ENCODE peak calls at places on chromosomes 6 and 20, in seven cellular contexts. One of them, this sample, is unnamed.
A peak's percentile ranks its signal among the peaks of the same experiment; 100 is the strongest.

GRCh38 chr20:38789503-38790209 is 15.8 kb upstream of the PPP1R16B start:
- DNase-seq in IMR-90: peak; percentile 47
- DNase-seq in NCI-H1092: no peak
- DNase-seq in progenitor cell of endocrine pancreas: no peak
- DNase-seq in lung microvascular endothelial cell: no peak
- DNase-seq in stimulated activated CD4-positive, alpha-beta T cell treated with anti-CD3 and anti-CD28 coated beads, Interleukin-12 subunit alpha, Interleukin-12 subunit beta, amount 100 ng/mL, for 48 hours: no peak
- DNase-seq in tibial artery: no peak
- DNase-seq in this sample: no peak

GRCh38 chr20:17556842-17557674 is 12.8 kb upstream of the DSTN start:
- DNase-seq in stimulated activated CD4-positive, alpha-beta T cell treated with anti-CD3 and anti-CD28 coated beads, Interleukin-12 subunit alpha, Interleukin-12 subunit beta, amount 100 ng/mL, for 48 hours: no peak
- DNase-seq in NCI-H1092: peak; percentile 85
- DNase-seq in IMR-90: peak; percentile 34
- DNase-seq in tibial artery: peak; percentile 83
- DNase-seq in progenitor cell of endocrine pancreas: no peak
- DNase-seq in lung microvascular endothelial cell: peak; percentile 48
- DNase-seq in this sample: no peak

GRCh38 chr6:136153976-136154375 is 96.1 kb downstream of the MTFR2 start:
- DNase-seq in stimulated activated CD4-positive, alpha-beta T cell treated with anti-CD3 and anti-CD28 coated beads, Interleukin-12 subunit alpha, Interleukin-12 subunit beta, amount 100 ng/mL, for 48 hours: no peak
- DNase-seq in lung microvascular endothelial cell: no peak
- DNase-seq in IMR-90: no peak
- DNase-seq in NCI-H1092: no peak
- DNase-seq in progenitor cell of endocrine pancreas: no peak
- DNase-seq in tibial artery: no peak
- DNase-seq in this sample: no peak

GRCh38 chr6:22657341-22657985 is 88.1 kb downstream of the HDGFL1 start:
- DNase-seq in tibial artery: no peak
- DNase-seq in progenitor cell of endocrine pancreas: no peak
- DNase-seq in stimulated activated CD4-positive, alpha-beta T cell treated with anti-CD3 and anti-CD28 coated beads, Interleukin-12 subunit alpha, Interleukin-12 subunit beta, amount 100 ng/mL, for 48 hours: no peak
- DNase-seq in lung microvascular endothelial cell: no peak
- DNase-seq in IMR-90: no peak
- DNase-seq in NCI-H1092: no peak
- DNase-seq in this sample: no peak

GRCh38 chr6:130385059-130385695 is 19.4 kb downstream of the TMEM200A start:
- DNase-seq in stimulated activated CD4-positive, alpha-beta T cell treated with anti-CD3 and anti-CD28 coated beads, Interleukin-12 subunit alpha, Interleukin-12 subunit beta, amount 100 ng/mL, for 48 hours: no peak
- DNase-seq in lung microvascular endothelial cell: no peak
- DNase-seq in NCI-H1092: no peak
- DNase-seq in IMR-90: no peak
- DNase-seq in tibial artery: no peak
- DNase-seq in progenitor cell of endocrine pancreas: no peak
- DNase-seq in this sample: no peak

GRCh38 chr6:38973178-38974057 is 75.2 kb upstream of the GLP1R start:
- DNase-seq in progenitor cell of endocrine pancreas: no peak
- DNase-seq in NCI-H1092: peak; percentile 45
- DNase-seq in stimulated activated CD4-positive, alpha-beta T cell treated with anti-CD3 and anti-CD28 coated beads, Interleukin-12 subunit alpha, Interleukin-12 subunit beta, amount 100 ng/mL, for 48 hours: peak; percentile 35
- DNase-seq in tibial artery: no peak
- DNase-seq in IMR-90: peak; percentile 79
- DNase-seq in lung microvascular endothelial cell: peak; percentile 69
- DNase-seq in this sample: no peak

GRCh38 chr6:36781669-36782068 is 57.6 kb downstream of the CPNE5 start:
- DNase-seq in stimulated activated CD4-positive, alpha-beta T cell treated with anti-CD3 and anti-CD28 coated beads, Interleukin-12 subunit alpha, Interleukin-12 subunit beta, amount 100 ng/mL, for 48 hours: no peak
- DNase-seq in lung microvascular endothelial cell: no peak
- DNase-seq in IMR-90: no peak
- DNase-seq in NCI-H1092: no peak
- DNase-seq in progenitor cell of endocrine pancreas: no peak
- DNase-seq in tibial artery: no peak
- DNase-seq in this sample: no peak

GRCh38 chr6:22766979-22767378 is 197.6 kb downstream of the HDGFL1 start:
- DNase-seq in IMR-90: no peak
- DNase-seq in lung microvascular endothelial cell: no peak
- DNase-seq in NCI-H1092: no peak
- DNase-seq in stimulated activated CD4-positive, alpha-beta T cell treated with anti-CD3 and anti-CD28 coated beads, Interleukin-12 subunit alpha, Interleukin-12 subunit beta, amount 100 ng/mL, for 48 hours: no peak
- DNase-seq in tibial artery: no peak
- DNase-seq in progenitor cell of endocrine pancreas: no peak
- DNase-seq in this sample: no peak

GRCh38 chr6:169172435-169172834 is 81.2 kb downstream of the THBS2 start:
- DNase-seq in lung microvascular endothelial cell: no peak
- DNase-seq in progenitor cell of endocrine pancreas: no peak
- DNase-seq in tibial artery: peak; percentile 95
- DNase-seq in NCI-H1092: no peak
- DNase-seq in stimulated activated CD4-positive, alpha-beta T cell treated with anti-CD3 and anti-CD28 coated beads, Interleukin-12 subunit alpha, Interleukin-12 subunit beta, amount 100 ng/mL, for 48 hours: no peak
- DNase-seq in IMR-90: peak; percentile 55
- DNase-seq in this sample: no peak

GRCh38 chr6:8219352-8219943 is 117.1 kb upstream of the EEF1E1 start:
- DNase-seq in NCI-H1092: no peak
- DNase-seq in IMR-90: peak; percentile 63
- DNase-seq in stimulated activated CD4-positive, alpha-beta T cell treated with anti-CD3 and anti-CD28 coated beads, Interleukin-12 subunit alpha, Interleukin-12 subunit beta, amount 100 ng/mL, for 48 hours: peak; percentile 48
- DNase-seq in progenitor cell of endocrine pancreas: no peak
- DNase-seq in lung microvascular endothelial cell: peak; percentile 56
- DNase-seq in tibial artery: no peak
- DNase-seq in this sample: peak; percentile 49